ENCODE peak calls at places on chromosomes 7 and 10, in nine cellular contexts. One of them, this sample, is unnamed.

GRCh38 chr10:5416981-5417380 is 4.6 kb downstream of the NET1 start:
- DNase-seq in H9: peak; percentile 42
- DNase-seq in astrocyte of the spinal cord: no peak
- DNase-seq in RWPE1: no peak
- DNase-seq in OCI-LY7: no peak
- DNase-seq in foreskin fibroblast: no peak
- DNase-seq in right atrium auricular region: no peak
- DNase-seq in endothelial cell: peak; percentile 17
- DNase-seq in HL-60: no peak
- DNase-seq in this sample: no peak

GRCh38 chr10:45383682-45384320 is 9.8 kb downstream of the ALOX5 start:
- DNase-seq in H9: no peak
- DNase-seq in astrocyte of the spinal cord: no peak
- DNase-seq in RWPE1: no peak
- DNase-seq in OCI-LY7: no peak
- DNase-seq in foreskin fibroblast: no peak
- DNase-seq in right atrium auricular region: no peak
- DNase-seq in endothelial cell: no peak
- DNase-seq in HL-60: peak; percentile 46
- DNase-seq in this sample: no peak

GRCh38 chr10:22280078-22280477 is 36.1 kb upstream of the COMMD3 start:
- DNase-seq in H9: peak; percentile 42
- DNase-seq in astrocyte of the spinal cord: no peak
- DNase-seq in RWPE1: no peak
- DNase-seq in OCI-LY7: no peak
- DNase-seq in foreskin fibroblast: no peak
- DNase-seq in right atrium auricular region: no peak
- DNase-seq in endothelial cell: no peak
- DNase-seq in HL-60: no peak
- DNase-seq in this sample: no peak

GRCh38 chr10:75924309-75924920 is 493.0 kb downstream of the LRMDA start:
- DNase-seq in H9: no peak
- DNase-seq in astrocyte of the spinal cord: no peak
- DNase-seq in RWPE1: no peak
- DNase-seq in OCI-LY7: no peak
- DNase-seq in foreskin fibroblast: no peak
- DNase-seq in right atrium auricular region: no peak
- DNase-seq in endothelial cell: no peak
- DNase-seq in HL-60: no peak
- DNase-seq in this sample: no peak

GRCh38 chr7:35380739-35381224 is 126.9 kb upstream of the TBX20 start:
- DNase-seq in H9: no peak
- DNase-seq in astrocyte of the spinal cord: no peak
- DNase-seq in RWPE1: no peak
- DNase-seq in OCI-LY7: no peak
- DNase-seq in foreskin fibroblast: no peak
- DNase-seq in right atrium auricular region: no peak
- DNase-seq in endothelial cell: no peak
- DNase-seq in HL-60: peak; percentile 73
- DNase-seq in this sample: no peak

GRCh38 chr7:159064121-159064815 is 80.4 kb downstream of the VIPR2 start:
- DNase-seq in H9: no peak
- DNase-seq in astrocyte of the spinal cord: no peak
- DNase-seq in RWPE1: no peak
- DNase-seq in OCI-LY7: no peak
- DNase-seq in foreskin fibroblast: no peak
- DNase-seq in right atrium auricular region: no peak
- DNase-seq in endothelial cell: no peak
- DNase-seq in HL-60: no peak
- DNase-seq in this sample: no peak

GRCh38 chr10:660413-660979 is 29.0 kb downstream of the DIP2C start:
- DNase-seq in H9: no peak
- DNase-seq in astrocyte of the spinal cord: no peak
- DNase-seq in RWPE1: no peak
- DNase-seq in OCI-LY7: no peak
- DNase-seq in foreskin fibroblast: no peak
- DNase-seq in right atrium auricular region: no peak
- DNase-seq in endothelial cell: no peak
- DNase-seq in HL-60: no peak
- DNase-seq in this sample: no peak

GRCh38 chr10:78524342-78524741 is 490.7 kb downstream of the RPS24 start:
- DNase-seq in H9: no peak
- DNase-seq in astrocyte of the spinal cord: no peak
- DNase-seq in RWPE1: no peak
- DNase-seq in OCI-LY7: no peak
- DNase-seq in foreskin fibroblast: no peak
- DNase-seq in right atrium auricular region: no peak
- DNase-seq in endothelial cell: no peak
- DNase-seq in HL-60: no peak
- DNase-seq in this sample: no peak

GRCh38 chr10:79007843-79008319 is 60.9 kb upstream of the ZMIZ1 start:
- DNase-seq in H9: no peak
- DNase-seq in astrocyte of the spinal cord: no peak
- DNase-seq in RWPE1: no peak
- DNase-seq in OCI-LY7: no peak
- DNase-seq in foreskin fibroblast: no peak
- DNase-seq in right atrium auricular region: no peak
- DNase-seq in endothelial cell: no peak
- DNase-seq in HL-60: no peak
- DNase-seq in this sample: no peak

GRCh38 chr10:62459072-62459471 is 84.9 kb downstream of the ZNF365 start:
- DNase-seq in H9: no peak
- DNase-seq in astrocyte of the spinal cord: peak; percentile 37
- DNase-seq in RWPE1: no peak
- DNase-seq in OCI-LY7: no peak
- DNase-seq in foreskin fibroblast: peak; percentile 59
- DNase-seq in right atrium auricular region: no peak
- DNase-seq in endothelial cell: no peak
- DNase-seq in HL-60: no peak
- DNase-seq in this sample: no peak

GRCh38 chr10:23150610-23151009 is 41.5 kb upstream of the PTF1A start:
- DNase-seq in H9: no peak
- DNase-seq in astrocyte of the spinal cord: no peak
- DNase-seq in RWPE1: no peak
- DNase-seq in OCI-LY7: no peak
- DNase-seq in foreskin fibroblast: no peak
- DNase-seq in right atrium auricular region: no peak
- DNase-seq in endothelial cell: no peak
- DNase-seq in HL-60: no peak
- DNase-seq in this sample: no peak

GRCh38 chr10:86344714-86345161 is 21.9 kb downstream of the GRID1 start:
- DNase-seq in H9: no peak
- DNase-seq in astrocyte of the spinal cord: no peak
- DNase-seq in RWPE1: no peak
- DNase-seq in OCI-LY7: no peak
- DNase-seq in foreskin fibroblast: no peak
- DNase-seq in right atrium auricular region: no peak
- DNase-seq in endothelial cell: no peak
- DNase-seq in HL-60: no peak
- DNase-seq in this sample: no peak
- TF ChIP-seq CTCF in H9: no peak
- TF ChIP-seq CTCF in astrocyte of the spinal cord: no peak
- TF ChIP-seq CTCF in RWPE1: no peak
- TF ChIP-seq CTCF in OCI-LY7: peak; percentile 30
- TF ChIP-seq CTCF in foreskin fibroblast: no peak
- TF ChIP-seq CTCF in right atrium auricular region: no peak
- TF ChIP-seq CTCF in endothelial cell: no peak
- TF ChIP-seq CTCF in HL-60: no peak
- TF ChIP-seq CTCF in this sample: no peak

GRCh38 chr10:7082967-7083366 is 327.9 kb downstream of the SFMBT2 start:
- DNase-seq in H9: no peak
- DNase-seq in astrocyte of the spinal cord: no peak
- DNase-seq in RWPE1: no peak
- DNase-seq in OCI-LY7: no peak
- DNase-seq in foreskin fibroblast: no peak
- DNase-seq in right atrium auricular region: no peak
- DNase-seq in endothelial cell: no peak
- DNase-seq in HL-60: no peak
- DNase-seq in this sample: no peak

GRCh38 chr10:7084255-7085005 is 326.4 kb downstream of the SFMBT2 start:
- DNase-seq in H9: no peak
- DNase-seq in astrocyte of the spinal cord: peak; percentile 15
- DNase-seq in RWPE1: no peak
- DNase-seq in OCI-LY7: no peak
- DNase-seq in foreskin fibroblast: no peak
- DNase-seq in right atrium auricular region: no peak
- DNase-seq in endothelial cell: no peak
- DNase-seq in HL-60: peak; percentile 75
- DNase-seq in this sample: no peak

GRCh38 chr10:7085147-7085912 is 325.5 kb downstream of the SFMBT2 start:
- DNase-seq in H9: no peak
- DNase-seq in astrocyte of the spinal cord: peak; percentile 41
- DNase-seq in RWPE1: no peak
- DNase-seq in OCI-LY7: no peak
- DNase-seq in foreskin fibroblast: peak; percentile 23
- DNase-seq in right atrium auricular region: no peak
- DNase-seq in endothelial cell: no peak
- DNase-seq in HL-60: no peak
- DNase-seq in this sample: no peak

GRCh38 chr10:7090529-7090928 is 320.3 kb downstream of the SFMBT2 start:
- DNase-seq in H9: no peak
- DNase-seq in astrocyte of the spinal cord: peak; percentile 32
- DNase-seq in RWPE1: no peak
- DNase-seq in OCI-LY7: no peak
- DNase-seq in foreskin fibroblast: peak; percentile 28
- DNase-seq in right atrium auricular region: no peak
- DNase-seq in endothelial cell: no peak
- DNase-seq in HL-60: no peak
- DNase-seq in this sample: no peak

GRCh38 chr10:7085913-7086589 is 324.8 kb downstream of the SFMBT2 start:
- DNase-seq in H9: peak; percentile 59
- DNase-seq in astrocyte of the spinal cord: peak; percentile 83
- DNase-seq in RWPE1: no peak
- DNase-seq in OCI-LY7: no peak
- DNase-seq in foreskin fibroblast: peak; percentile 57
- DNase-seq in right atrium auricular region: no peak
- DNase-seq in endothelial cell: peak; percentile 10
- DNase-seq in HL-60: no peak
- DNase-seq in this sample: no peak
- TF ChIP-seq CTCF in H9: peak; percentile 53
- TF ChIP-seq CTCF in astrocyte of the spinal cord: peak; percentile 15
- TF ChIP-seq CTCF in RWPE1: no peak
- TF ChIP-seq CTCF in OCI-LY7: no peak
- TF ChIP-seq CTCF in foreskin fibroblast: no peak
- TF ChIP-seq CTCF in right atrium auricular region: no peak
- TF ChIP-seq CTCF in endothelial cell: no peak
- TF ChIP-seq CTCF in HL-60: no peak
- TF ChIP-seq CTCF in this sample: no peak

DNA sequence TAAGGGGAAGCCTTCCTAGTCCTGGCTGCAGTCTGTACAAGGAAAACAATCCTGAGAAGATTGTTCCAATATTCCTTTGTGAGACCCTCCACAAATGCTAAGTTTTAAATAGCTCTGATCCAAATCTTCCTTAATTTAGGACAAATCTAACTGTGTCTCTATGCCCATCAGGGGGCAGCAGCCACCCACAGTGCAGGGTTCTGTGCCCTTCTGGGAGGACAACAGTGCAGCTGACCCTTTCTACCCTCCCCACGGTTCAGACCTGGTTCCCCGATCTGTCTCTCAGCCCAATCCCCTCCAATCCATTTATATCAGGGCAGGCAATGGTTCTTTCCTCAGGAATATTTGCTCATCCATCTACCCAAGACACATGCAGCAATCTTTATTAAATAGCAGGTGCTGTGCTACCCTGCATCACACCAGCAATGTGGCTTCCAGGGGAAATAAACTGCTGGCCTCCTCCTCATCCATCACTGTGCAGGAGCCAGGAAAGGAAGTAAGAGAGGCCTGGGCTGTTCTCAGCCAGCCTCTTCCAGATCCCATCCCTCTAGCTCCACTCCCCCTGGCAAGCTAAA is 4.0 kb upstream of the RBM28 start:
- DNase-seq in H9: peak; percentile 48
- DNase-seq in astrocyte of the spinal cord: peak; percentile 39
- DNase-seq in RWPE1: peak; percentile 41
- DNase-seq in OCI-LY7: peak; percentile 49
- DNase-seq in foreskin fibroblast: no peak
- DNase-seq in right atrium auricular region: no peak
- DNase-seq in endothelial cell: peak; percentile 76
- DNase-seq in HL-60: peak; percentile 72
- DNase-seq in this sample: no peak
- TF ChIP-seq CTCF in H9: peak; percentile 64
- TF ChIP-seq CTCF in astrocyte of the spinal cord: peak; percentile 66
- TF ChIP-seq CTCF in RWPE1: peak; percentile 87
- TF ChIP-seq CTCF in OCI-LY7: peak; percentile 82
- TF ChIP-seq CTCF in foreskin fibroblast: peak; percentile 76
- TF ChIP-seq CTCF in right atrium auricular region: peak; percentile 77
- TF ChIP-seq CTCF in endothelial cell: peak; percentile 45
- TF ChIP-seq CTCF in HL-60: peak; percentile 60
- TF ChIP-seq CTCF in this sample: peak; percentile 51

GRCh38 chr7:116494472-116494871 is 5.1 kb upstream of the CAV2 start:
- DNase-seq in H9: no peak
- DNase-seq in astrocyte of the spinal cord: no peak
- DNase-seq in RWPE1: no peak
- DNase-seq in OCI-LY7: no peak
- DNase-seq in foreskin fibroblast: no peak
- DNase-seq in right atrium auricular region: no peak
- DNase-seq in endothelial cell: no peak
- DNase-seq in HL-60: no peak
- DNase-seq in this sample: no peak
- TF ChIP-seq CTCF in H9: no peak
- TF ChIP-seq CTCF in astrocyte of the spinal cord: no peak
- TF ChIP-seq CTCF in RWPE1: no peak
- TF ChIP-seq CTCF in OCI-LY7: no peak
- TF ChIP-seq CTCF in foreskin fibroblast: no peak
- TF ChIP-seq CTCF in right atrium auricular region: no peak
- TF ChIP-seq CTCF in endothelial cell: no peak
- TF ChIP-seq CTCF in HL-60: no peak
- TF ChIP-seq CTCF in this sample: no peak

DNA sequence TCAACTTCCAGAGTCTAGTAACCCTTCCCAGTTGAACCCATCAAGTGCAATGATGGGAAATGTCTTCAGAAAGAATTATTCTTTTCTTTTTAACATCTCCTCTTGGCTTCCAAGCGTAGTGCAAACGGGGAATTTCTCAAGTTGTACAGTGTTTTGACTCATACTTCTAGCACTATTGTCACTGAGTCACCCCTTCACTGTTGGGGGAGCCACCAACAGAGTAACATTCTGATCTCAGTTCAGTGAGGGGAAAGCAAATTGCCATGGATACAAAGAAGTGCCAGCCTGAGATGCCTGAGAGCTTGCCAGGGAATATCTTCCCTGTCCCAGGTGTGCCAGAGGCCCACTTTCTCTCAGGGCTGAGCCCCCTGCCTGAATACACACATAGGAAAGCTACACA is 31.0 kb downstream of the CYP3A5 start:
- DNase-seq in H9: no peak
- DNase-seq in astrocyte of the spinal cord: no peak
- DNase-seq in RWPE1: no peak
- DNase-seq in OCI-LY7: no peak
- DNase-seq in foreskin fibroblast: no peak
- DNase-seq in right atrium auricular region: no peak
- DNase-seq in endothelial cell: no peak
- DNase-seq in HL-60: no peak
- DNase-seq in this sample: no peak
- TF ChIP-seq CTCF in H9: no peak
- TF ChIP-seq CTCF in astrocyte of the spinal cord: no peak
- TF ChIP-seq CTCF in RWPE1: no peak
- TF ChIP-seq CTCF in OCI-LY7: no peak
- TF ChIP-seq CTCF in foreskin fibroblast: no peak
- TF ChIP-seq CTCF in right atrium auricular region: no peak
- TF ChIP-seq CTCF in endothelial cell: no peak
- TF ChIP-seq CTCF in HL-60: no peak
- TF ChIP-seq CTCF in this sample: no peak

This sample was measured in GM13976.